ENCODE peak calls at places on chromosomes 12 and 14, in seven cellular contexts. P is transverse colon, Y is SK-N-SH, G is upper lobe of left lung, V is prostate gland, L is stomach, S is endothelial cell of umbilical vein. U is an unnamed sample.

GRCh38 chr14:26199599-26200370 is 398.0 kb downstream of the NOVA1 start:
- DNase-seq in P (no peak), S (no peak), V (no peak), G (no peak), Y (no peak), L (no peak), U (no peak)

GRCh38 chr12:76696186-76696585 is 67.7 kb upstream of the ZDHHC17 start:
- DNase-seq in G (no peak), L (no peak), V (no peak), S (no peak), P (no peak), Y (no peak), U (no peak)

GRCh38 chr14:103518416-103519042 is 4.1 kb downstream of the CKB start:
- DNase-seq in P (peak; percentile 80), Y (peak; percentile 92), S (peak; percentile 32), L (peak; percentile 81), V (peak; percentile 54), G (peak; percentile 62), U (peak; percentile 91)

GRCh38 chr14:20614038-20614840 is 23.1 kb upstream of the RNASE12 start:
- DNase-seq in V (peak; percentile 6), P (no peak), Y (no peak), S (peak; percentile 28), L (no peak), G (no peak), U (no peak)

GRCh38 chr14:86035882-86036281 is 505.9 kb downstream of the FLRT2 start:
- DNase-seq in L (no peak), S (no peak), G (no peak), Y (peak; percentile 19), V (no peak), P (no peak), U (no peak)

GRCh38 chr14:102824832-102825231 is 47.6 kb downstream of the TRAF3 start:
- DNase-seq in P (no peak), G (no peak), V (no peak), S (peak; percentile 11), Y (no peak), L (no peak), U (no peak)

GRCh38 chr12:14691560-14691959 is 4.8 kb downstream of the GUCY2C start:
- DNase-seq in S (no peak), L (peak; percentile 53), P (peak; percentile 49), Y (no peak), G (peak; percentile 80), V (no peak), U (no peak)

GRCh38 chr14:56532546-56532945 is 47.1 kb upstream of the TMEM260 start:
- DNase-seq in V (no peak), Y (no peak), G (no peak), L (no peak), P (peak; percentile 9), S (no peak), U (no peak)

GRCh38 chr12:28130625-28131598 is 59.3 kb upstream of the CCDC91 start:
- DNase-seq in Y (no peak), P (no peak), L (no peak), V (no peak), G (no peak), S (peak; percentile 99), U (peak; percentile 67)

GRCh38 chr14:59299731-59300130 is 111.3 kb downstream of the DAAM1 start:
- DNase-seq in Y (no peak), S (no peak), V (no peak), P (no peak), L (no peak), G (no peak), U (no peak)

GRCh38 chr14:103408491-103409155 is 23.4 kb downstream of the MARK3 start:
- DNase-seq in L (peak; percentile 79), V (no peak), Y (no peak), P (no peak), S (peak; percentile 59), G (no peak), U (no peak)

GRCh38 chr12:57621497-57622292 is 10.5 kb downstream of the ARHGEF25 start:
- DNase-seq in L (peak; percentile 62), S (peak; percentile 52), G (no peak), Y (peak; percentile 96), V (peak; percentile 41), P (peak; percentile 55), U (peak; percentile 88)

GRCh38 chr14:99270491-99271287 is 1.3 kb downstream of the BCL11B start:
- DNase-seq in V (no peak), P (no peak), Y (peak; percentile 54), S (no peak), L (no peak), G (no peak), U (no peak)

DNA sequence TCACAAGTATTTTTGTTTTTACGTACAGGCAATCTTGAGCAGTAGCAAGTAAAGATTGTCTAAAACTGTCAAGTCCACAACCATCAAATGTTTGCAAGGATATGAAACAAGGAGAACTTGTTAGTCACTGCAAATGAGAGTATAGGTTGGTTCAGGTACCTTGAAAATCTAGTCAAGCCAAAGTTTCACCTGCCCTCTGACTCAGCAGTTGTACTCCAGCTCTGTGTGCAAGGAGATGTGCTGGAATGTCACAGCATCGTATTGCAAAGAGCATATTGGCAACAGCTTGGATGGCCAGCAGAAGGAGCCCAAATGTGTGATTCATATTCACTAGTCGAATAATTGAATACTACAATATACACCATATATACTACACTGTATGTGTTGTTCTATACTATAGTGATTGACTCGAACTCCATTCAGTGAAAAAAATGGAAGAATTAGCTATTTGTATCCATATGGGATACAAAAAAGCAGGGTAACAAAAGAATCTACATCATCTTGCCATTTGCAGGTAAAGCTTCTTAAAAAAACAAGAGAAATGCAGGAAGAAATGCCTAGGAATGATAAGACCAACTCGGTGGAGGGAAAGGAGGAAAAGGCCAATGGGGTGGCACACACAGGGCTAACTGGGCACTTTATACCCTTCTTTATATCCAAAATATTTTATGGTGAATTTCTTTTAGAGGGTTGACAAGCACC is 44.0 kb downstream of the EID3 start:
- DNase-seq in Y (no peak), G (no peak), L (no peak), S (no peak), V (no peak), P (no peak), U (no peak)
- TF ChIP-seq POLR2AphosphoS5 in Y (no peak), G (no peak), L (no peak), S (no peak), V (no peak), P (no peak), U (no peak)

GRCh38 chr12:6465467-6466183 is 4.9 kb downstream of the VAMP1 start:
- DNase-seq in S (peak; percentile 70), P (peak; percentile 66), Y (peak; percentile 79), V (peak; percentile 63), L (peak; percentile 53), G (no peak), U (no peak)
- H3K36me3 ChIP-seq in S (peaks cover 1% of the 10 kb centered on the region), P (no peaks in the 10 kb centered on the region), Y (peaks cover 41% of the 10 kb centered on the region), V (peaks cover 18% of the 10 kb centered on the region), L (peaks cover 42% of the 10 kb centered on the region), G (no peaks in the 10 kb centered on the region), U (peaks cover 19% of the 10 kb centered on the region)

GRCh38 chr12:93785262-93786010 is 108.3 kb downstream of the CRADD start:
- DNase-seq in V (peak; percentile 33), S (peak; percentile 90), Y (no peak), P (peak; percentile 16), L (no peak), G (peak; percentile 79), U (no peak)
- TF ChIP-seq POLR2AphosphoS5 in V (peak; percentile 74), S (peak; percentile 95), Y (peak; percentile 82), P (peak; percentile 73), L (peak; percentile 80), G (peak; percentile 82), U (no peak)

GRCh38 chr14:104712881-104713734 is 10.9 kb upstream of the ADSS1 start:
- DNase-seq in P (no peak), L (no peak), Y (no peak), G (no peak), V (no peak), S (no peak), U (no peak)
- H3K36me3 ChIP-seq in P (no peaks in the 10 kb centered on the region), L (peaks cover 61% of the 10 kb centered on the region), Y (no peaks in the 10 kb centered on the region), G (peaks cover 19% of the 10 kb centered on the region), V (no peaks in the 10 kb centered on the region), S (peaks cover 15% of the 10 kb centered on the region), U (peaks cover 69% of the 10 kb centered on the region)

DNA sequence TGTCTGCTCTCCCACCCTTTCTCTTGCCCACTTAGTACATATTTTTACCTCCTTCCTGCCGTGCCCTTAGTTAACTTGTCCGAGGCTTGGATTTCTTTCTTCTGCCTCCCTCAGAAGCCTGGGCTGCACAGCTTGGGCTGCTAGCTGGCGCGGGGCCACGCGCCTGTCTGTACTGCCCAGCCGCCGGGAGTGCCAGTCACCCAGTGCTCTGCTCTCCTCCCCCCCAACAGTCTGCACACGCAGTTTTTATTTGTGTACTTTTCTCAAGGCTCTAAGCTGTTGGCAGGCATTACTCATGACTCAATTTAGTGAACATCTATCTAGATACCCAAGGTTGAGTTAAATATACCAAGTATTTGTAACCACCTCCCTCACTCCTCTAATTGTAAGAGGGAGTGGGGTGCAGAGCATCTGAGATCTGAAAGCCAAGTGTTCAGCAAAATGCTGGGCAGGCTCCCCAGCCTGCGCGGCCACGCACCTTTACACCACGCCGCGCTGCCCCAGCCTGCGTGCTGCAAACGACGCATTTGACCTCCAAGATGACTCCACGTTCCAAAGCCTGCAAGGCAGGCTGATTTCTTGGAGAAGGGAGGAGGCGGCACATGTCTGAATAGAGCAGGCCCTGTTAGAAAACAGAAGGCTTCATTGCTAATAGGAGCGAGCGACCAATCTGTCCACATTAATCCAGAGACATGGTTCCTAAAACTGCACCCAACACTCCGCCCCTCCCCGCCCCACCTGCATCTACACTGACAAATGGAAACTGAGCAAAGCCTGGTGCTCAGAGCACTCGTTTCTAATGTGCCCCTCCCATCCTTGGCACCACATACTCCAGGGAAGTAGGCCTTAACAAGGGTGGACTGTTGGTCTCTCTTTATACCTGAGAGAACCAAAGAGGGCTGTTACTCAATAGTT is 18.2 kb upstream of the CACNA2D4 start:
- DNase-seq in V (peak; percentile 88), S (peak; percentile 20), P (peak; percentile 87), L (peak; percentile 91), G (peak; percentile 84), Y (peak; percentile 85), U (peak; percentile 66)
- TF ChIP-seq POLR2AphosphoS5 in V (peak; percentile 91), S (no peak), P (peak; percentile 48), L (peak; percentile 15), G (no peak), Y (no peak), U (peak; percentile 28)

U was measured in spleen.